ENCODE peak calls at places on chromosomes 7 and 10, in nine cellular contexts. One of them, this sample, is unnamed.
A peak's percentile ranks its signal among the peaks of the same experiment; 100 is the strongest.

GRCh38 chr10:27030060-27030459 is 70.2 kb downstream of the ANKRD26 start:
- DNase-seq in ovary: no peak
- DNase-seq in heart right ventricle: no peak
- DNase-seq in mammary epithelial cell: no peak
- DNase-seq in endothelial cell: no peak
- DNase-seq in effector memory CD8-positive, alpha-beta T cell: no peak
- DNase-seq in GM18507: no peak
- DNase-seq in colonic mucosa: no peak
- DNase-seq in NAMALWA: no peak
- DNase-seq in this sample: no peak

GRCh38 chr10:75180592-75180991 is 30.0 kb upstream of the VDAC2 start:
- DNase-seq in NAMALWA: no peak
- DNase-seq in endothelial cell: no peak
- DNase-seq in GM18507: no peak
- DNase-seq in colonic mucosa: no peak
- DNase-seq in ovary: no peak
- DNase-seq in mammary epithelial cell: no peak
- DNase-seq in heart right ventricle: no peak
- DNase-seq in effector memory CD8-positive, alpha-beta T cell: no peak
- DNase-seq in this sample: no peak

GRCh38 chr10:34008641-34009040 is 674.2 kb upstream of the NRP1 start:
- DNase-seq in ovary: no peak
- DNase-seq in colonic mucosa: no peak
- DNase-seq in NAMALWA: no peak
- DNase-seq in heart right ventricle: no peak
- DNase-seq in effector memory CD8-positive, alpha-beta T cell: no peak
- DNase-seq in endothelial cell: no peak
- DNase-seq in mammary epithelial cell: no peak
- DNase-seq in GM18507: no peak
- DNase-seq in this sample: peak; percentile 50

GRCh38 chr7:114921636-114922150 is at the start of gene MDFIC:
- DNase-seq in effector memory CD8-positive, alpha-beta T cell: peak; percentile 31
- DNase-seq in GM18507: no peak
- DNase-seq in NAMALWA: no peak
- DNase-seq in heart right ventricle: peak; percentile 54
- DNase-seq in mammary epithelial cell: no peak
- DNase-seq in colonic mucosa: peak; percentile 37
- DNase-seq in endothelial cell: peak; percentile 9
- DNase-seq in ovary: peak; percentile 10
- DNase-seq in this sample: peak; percentile 70

GRCh38 chr10:110017940-110018339 is 10.2 kb downstream of the ADD3 start:
- DNase-seq in endothelial cell: no peak
- DNase-seq in GM18507: no peak
- DNase-seq in colonic mucosa: no peak
- DNase-seq in mammary epithelial cell: no peak
- DNase-seq in effector memory CD8-positive, alpha-beta T cell: no peak
- DNase-seq in NAMALWA: no peak
- DNase-seq in heart right ventricle: no peak
- DNase-seq in ovary: no peak
- DNase-seq in this sample: no peak

GRCh38 chr7:44325181-44325671 is at the start of gene CAMK2B:
- DNase-seq in endothelial cell: no peak
- DNase-seq in colonic mucosa: no peak
- DNase-seq in GM18507: no peak
- DNase-seq in mammary epithelial cell: no peak
- DNase-seq in ovary: no peak
- DNase-seq in heart right ventricle: no peak
- DNase-seq in effector memory CD8-positive, alpha-beta T cell: no peak
- DNase-seq in NAMALWA: no peak
- DNase-seq in this sample: no peak

GRCh38 chr10:3445688-3446087 is 273.1 kb upstream of the PITRM1 start:
- DNase-seq in effector memory CD8-positive, alpha-beta T cell: no peak
- DNase-seq in heart right ventricle: no peak
- DNase-seq in NAMALWA: no peak
- DNase-seq in ovary: no peak
- DNase-seq in mammary epithelial cell: no peak
- DNase-seq in endothelial cell: no peak
- DNase-seq in GM18507: no peak
- DNase-seq in colonic mucosa: no peak
- DNase-seq in this sample: no peak

GRCh38 chr10:1400129-1400865 is 337.0 kb downstream of the ADARB2 start:
- DNase-seq in GM18507: no peak
- DNase-seq in colonic mucosa: peak; percentile 3
- DNase-seq in mammary epithelial cell: no peak
- DNase-seq in endothelial cell: no peak
- DNase-seq in NAMALWA: no peak
- DNase-seq in heart right ventricle: no peak
- DNase-seq in effector memory CD8-positive, alpha-beta T cell: no peak
- DNase-seq in ovary: no peak
- DNase-seq in this sample: no peak

GRCh38 chr10:33253411-33253810 is 81.1 kb downstream of the NRP1 start:
- DNase-seq in GM18507: no peak
- DNase-seq in NAMALWA: no peak
- DNase-seq in ovary: no peak
- DNase-seq in effector memory CD8-positive, alpha-beta T cell: no peak
- DNase-seq in colonic mucosa: no peak
- DNase-seq in endothelial cell: no peak
- DNase-seq in mammary epithelial cell: no peak
- DNase-seq in heart right ventricle: no peak
- DNase-seq in this sample: no peak

GRCh38 chr7:113730309-113730955 is 188.4 kb downstream of the PPP1R3A start:
- DNase-seq in colonic mucosa: no peak
- DNase-seq in GM18507: no peak
- DNase-seq in endothelial cell: no peak
- DNase-seq in mammary epithelial cell: peak; percentile 79
- DNase-seq in effector memory CD8-positive, alpha-beta T cell: no peak
- DNase-seq in NAMALWA: no peak
- DNase-seq in ovary: no peak
- DNase-seq in heart right ventricle: no peak
- DNase-seq in this sample: no peak

This sample was measured in WTC11.